ENCODE peak calls at places on chromosome 20, in four cellular contexts. One of them, this sample, is unnamed.

GRCh38 chr20:37711987-37712961 is 18.4 kb downstream of the CTNNBL1 start:
- DNase-seq in tibial nerve: no peak
- DNase-seq in ovary: no peak
- DNase-seq in Peyer's patch: no peak
- DNase-seq in this sample: no peak

GRCh38 chr20:5779071-5779470 is 28.9 kb downstream of the SHLD1 start:
- DNase-seq in ovary: no peak
- DNase-seq in Peyer's patch: no peak
- DNase-seq in tibial nerve: no peak
- DNase-seq in this sample: no peak

GRCh38 chr20:25487306-25487705 is 79.8 kb downstream of the GINS1 start:
- DNase-seq in Peyer's patch: no peak
- DNase-seq in tibial nerve: no peak
- DNase-seq in ovary: no peak
- DNase-seq in this sample: no peak

GRCh38 chr20:50368813-50369224 is 141.4 kb upstream of the PTPN1 start:
- DNase-seq in tibial nerve: no peak
- DNase-seq in Peyer's patch: no peak
- DNase-seq in ovary: no peak
- DNase-seq in this sample: no peak

GRCh38 chr20:17466641-17467040 is 64.5 kb downstream of the BFSP1 start:
- DNase-seq in tibial nerve: no peak
- DNase-seq in ovary: no peak
- DNase-seq in Peyer's patch: no peak
- DNase-seq in this sample: no peak

GRCh38 chr20:57260959-57261357 is 5.5 kb downstream of the BMP7 start:
- DNase-seq in Peyer's patch: no peak
- DNase-seq in tibial nerve: no peak
- DNase-seq in ovary: no peak
- DNase-seq in this sample: no peak

GRCh38 chr20:22984611-22985010 is 50.5 kb upstream of the SSTR4 start:
- DNase-seq in tibial nerve: no peak
- DNase-seq in ovary: no peak
- DNase-seq in Peyer's patch: no peak
- DNase-seq in this sample: no peak

GRCh38 chr20:51529027-51529749 is 13.3 kb downstream of the NFATC2 start:
- DNase-seq in tibial nerve: no peak
- DNase-seq in Peyer's patch: peak; percentile 44
- DNase-seq in ovary: no peak
- DNase-seq in this sample: no peak

GRCh38 chr20:9218412-9219001 is 149.6 kb downstream of the PLCB4 start:
- DNase-seq in Peyer's patch: no peak
- DNase-seq in tibial nerve: no peak
- DNase-seq in ovary: no peak
- DNase-seq in this sample: no peak

GRCh38 chr20:61166324-61166723 is 85.7 kb upstream of the CDH4 start:
- DNase-seq in tibial nerve: no peak
- DNase-seq in ovary: no peak
- DNase-seq in Peyer's patch: no peak
- DNase-seq in this sample: no peak

GRCh38 chr20:59723607-59724456 is 119.5 kb downstream of the PHACTR3 start:
- DNase-seq in tibial nerve: no peak
- DNase-seq in Peyer's patch: no peak
- DNase-seq in ovary: no peak
- DNase-seq in this sample: no peak

GRCh38 chr20:57957397-57958049 is 247.7 kb upstream of the PMEPA1 start:
- DNase-seq in Peyer's patch: no peak
- DNase-seq in tibial nerve: no peak
- DNase-seq in ovary: no peak
- DNase-seq in this sample: no peak

GRCh38 chr20:3282271-3283221 is 43.6 kb upstream of the SLC4A11 start:
- DNase-seq in tibial nerve: no peak
- DNase-seq in ovary: no peak
- DNase-seq in Peyer's patch: no peak
- DNase-seq in this sample: no peak

GRCh38 chr20:2800590-2801458 is at the start of gene CPXM1:
- DNase-seq in tibial nerve: no peak
- DNase-seq in ovary: no peak
- DNase-seq in Peyer's patch: no peak
- DNase-seq in this sample: peak; percentile 69

GRCh38 chr20:37162674-37163073 is 16.5 kb upstream of the RPN2 start:
- DNase-seq in ovary: no peak
- DNase-seq in Peyer's patch: no peak
- DNase-seq in tibial nerve: no peak
- DNase-seq in this sample: no peak

GRCh38 chr20:1307571-1307971 is 21.4 kb downstream of the SDCBP2 start:
- DNase-seq in tibial nerve: no peak
- DNase-seq in ovary: no peak
- DNase-seq in Peyer's patch: no peak
- DNase-seq in this sample: no peak

GRCh38 chr20:7714549-7714948 is 225.7 kb downstream of the HAO1 start:
- DNase-seq in tibial nerve: no peak
- DNase-seq in ovary: no peak
- DNase-seq in Peyer's patch: no peak
- DNase-seq in this sample: no peak

GRCh38 chr20:61757-62156 is 25.7 kb upstream of the DEFB125 start:
- DNase-seq in Peyer's patch: no peak
- DNase-seq in ovary: no peak
- DNase-seq in tibial nerve: no peak
- DNase-seq in this sample: no peak

GRCh38 chr20:25495189-25495824 is 87.8 kb downstream of the GINS1 start:
- DNase-seq in ovary: no peak
- DNase-seq in tibial nerve: no peak
- DNase-seq in Peyer's patch: no peak
- DNase-seq in this sample: no peak

GRCh38 chr20:5870462-5871021 is 79.8 kb downstream of the TRMT6 start:
- DNase-seq in tibial nerve: no peak
- DNase-seq in Peyer's patch: no peak
- DNase-seq in ovary: no peak
- DNase-seq in this sample: no peak

GRCh38 chr20:859661-860294 is 26.3 kb downstream of the FAM110A start:
- DNase-seq in ovary: no peak
- DNase-seq in tibial nerve: no peak
- DNase-seq in Peyer's patch: no peak
- DNase-seq in this sample: no peak

GRCh38 chr20:17662333-17663039 is 19.6 kb downstream of the RRBP1 start:
- DNase-seq in Peyer's patch: no peak
- DNase-seq in tibial nerve: peak; percentile 75
- DNase-seq in ovary: peak; percentile 30
- DNase-seq in this sample: no peak

GRCh38 chr20:56554869-56555268 is 21.8 kb downstream of the FAM209B start:
- DNase-seq in tibial nerve: peak; percentile 23
- DNase-seq in ovary: no peak
- DNase-seq in Peyer's patch: no peak
- DNase-seq in this sample: no peak

GRCh38 chr20:17571153-17571527 is 1.3 kb downstream of the DSTN start:
- DNase-seq in Peyer's patch: no peak
- DNase-seq in ovary: no peak
- DNase-seq in tibial nerve: no peak
- DNase-seq in this sample: no peak

GRCh38 chr20:39103732-39104131 is 141.6 kb downstream of the DHX35 start:
- DNase-seq in Peyer's patch: no peak
- DNase-seq in ovary: no peak
- DNase-seq in tibial nerve: no peak
- DNase-seq in this sample: no peak
- TF ChIP-seq CTCF in Peyer's patch: no peak
- TF ChIP-seq CTCF in ovary: no peak
- TF ChIP-seq CTCF in tibial nerve: no peak
- TF ChIP-seq CTCF in this sample: no peak

GRCh38 chr20:62652051-62652893 is 10.0 kb downstream of the SLCO4A1 start:
- DNase-seq in ovary: peak; percentile 95
- DNase-seq in Peyer's patch: peak; percentile 93
- DNase-seq in tibial nerve: peak; percentile 97
- DNase-seq in this sample: peak; percentile 97
- TF ChIP-seq POLR2A in ovary: peak; percentile 53
- TF ChIP-seq POLR2A in Peyer's patch: peak; percentile 93
- TF ChIP-seq POLR2A in tibial nerve: peak; percentile 63
- TF ChIP-seq POLR2A in this sample: no peak

GRCh38 chr20:36055145-36055544 is 86.8 kb downstream of the CNBD2 start:
- DNase-seq in ovary: no peak
- DNase-seq in tibial nerve: no peak
- DNase-seq in Peyer's patch: no peak
- DNase-seq in this sample: no peak

GRCh38 chr20:36052117-36052513 is 83.7 kb downstream of the CNBD2 start:
- DNase-seq in ovary: no peak
- DNase-seq in Peyer's patch: no peak
- DNase-seq in tibial nerve: no peak
- DNase-seq in this sample: no peak

GRCh38 chr20:36050436-36051317 is 82.3 kb downstream of the CNBD2 start:
- DNase-seq in Peyer's patch: peak; percentile 95
- DNase-seq in ovary: peak; percentile 94
- DNase-seq in tibial nerve: peak; percentile 88
- DNase-seq in this sample: peak; percentile 89

GRCh38 chr20:36051318-36052116 is 83.1 kb downstream of the CNBD2 start:
- DNase-seq in tibial nerve: no peak
- DNase-seq in Peyer's patch: no peak
- DNase-seq in ovary: no peak
- DNase-seq in this sample: no peak
- H3K4me3 ChIP-seq in tibial nerve: peak overlapping the region; percentile 99
- H3K4me3 ChIP-seq in Peyer's patch: peak overlapping the region; percentile 97
- H3K4me3 ChIP-seq in ovary: peak overlapping the region; percentile 93
- H3K4me3 ChIP-seq in this sample: no peak overlapping the region

DNA sequence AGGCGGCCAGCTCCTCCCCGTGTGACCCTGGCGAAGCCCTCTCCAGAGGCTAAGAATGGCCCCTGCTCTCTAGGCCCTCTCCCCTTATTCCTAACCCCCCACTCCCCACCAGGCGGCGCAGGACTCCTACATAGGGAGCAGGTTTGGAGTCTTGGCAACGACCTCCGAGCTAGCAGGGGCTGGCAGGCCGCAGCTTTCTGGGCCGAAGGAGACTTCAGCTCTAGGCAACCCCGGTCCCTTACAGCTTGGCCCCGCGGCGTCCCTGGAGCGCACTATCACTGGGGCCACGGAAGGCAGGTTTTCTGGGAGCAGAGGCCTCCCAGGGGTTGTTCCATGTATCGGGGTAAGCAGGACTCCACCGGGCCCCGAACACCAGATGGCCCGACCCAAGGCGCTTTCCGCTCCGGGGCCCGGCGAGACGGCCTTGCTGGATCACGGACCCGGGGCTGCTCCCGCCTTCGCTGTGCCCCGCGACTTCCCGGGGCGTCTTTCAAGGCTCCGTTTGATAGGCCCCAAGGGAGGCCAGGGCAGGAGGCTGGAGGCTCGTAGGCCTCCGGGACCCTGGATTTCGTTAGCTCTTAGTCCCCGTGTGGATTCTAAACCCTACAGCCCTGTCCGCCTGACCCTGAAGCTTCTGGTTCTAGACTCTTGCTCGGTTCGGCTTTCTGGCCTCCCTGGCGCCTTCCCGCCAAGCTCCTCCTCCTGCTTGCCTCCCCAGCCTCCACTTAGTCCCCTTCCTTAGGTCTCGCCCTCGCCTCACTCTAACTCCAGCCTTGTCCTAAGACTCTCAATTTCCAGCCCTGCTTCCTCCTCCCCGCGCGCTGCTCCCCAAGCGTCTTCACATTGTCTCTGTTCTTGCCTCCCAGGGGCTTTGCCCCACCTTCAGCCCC is 1.9 kb downstream of the SLC32A1 start:
- DNase-seq in tibial nerve: no peak
- DNase-seq in ovary: peak; percentile 46
- DNase-seq in Peyer's patch: peak; percentile 64
- DNase-seq in this sample: no peak
- TF ChIP-seq CTCF in tibial nerve: no peak
- TF ChIP-seq CTCF in ovary: no peak
- TF ChIP-seq CTCF in Peyer's patch: peak; percentile 14
- TF ChIP-seq CTCF in this sample: no peak

GRCh38 chr20:63697357-63697867 is 960 bp downstream of the TNFRSF6B start:
- DNase-seq in Peyer's patch: no peak
- DNase-seq in ovary: peak; percentile 42
- DNase-seq in tibial nerve: no peak
- DNase-seq in this sample: peak; percentile 76
- TF ChIP-seq POLR2A in Peyer's patch: no peak
- TF ChIP-seq POLR2A in ovary: no peak
- TF ChIP-seq POLR2A in tibial nerve: no peak
- TF ChIP-seq POLR2A in this sample: no peak

GRCh38 chr20:53677447-53678314 is 84.0 kb upstream of the ZNF217 start:
- DNase-seq in Peyer's patch: no peak
- DNase-seq in ovary: no peak
- DNase-seq in tibial nerve: peak; percentile 48
- DNase-seq in this sample: peak; percentile 79
- H3K4me3 ChIP-seq in Peyer's patch: peak overlapping the region; percentile 10
- H3K4me3 ChIP-seq in ovary: no peak overlapping the region
- H3K4me3 ChIP-seq in tibial nerve: no peak overlapping the region
- H3K4me3 ChIP-seq in this sample: no peak overlapping the region

GRCh38 chr20:11755071-11755881 is 162.4 kb upstream of the BTBD3 start:
- DNase-seq in ovary: no peak
- DNase-seq in Peyer's patch: no peak
- DNase-seq in tibial nerve: no peak
- DNase-seq in this sample: no peak
- TF ChIP-seq CTCF in ovary: no peak
- TF ChIP-seq CTCF in Peyer's patch: no peak
- TF ChIP-seq CTCF in tibial nerve: no peak
- TF ChIP-seq CTCF in this sample: no peak

GRCh38 chr20:48760403-48760889 is 67.4 kb downstream of the PREX1 start:
- DNase-seq in ovary: no peak
- DNase-seq in tibial nerve: no peak
- DNase-seq in Peyer's patch: peak; percentile 84
- DNase-seq in this sample: no peak
- TF ChIP-seq POLR2A in ovary: no peak
- TF ChIP-seq POLR2A in tibial nerve: no peak
- TF ChIP-seq POLR2A in Peyer's patch: no peak
- TF ChIP-seq POLR2A in this sample: no peak

GRCh38 chr20:63254237-63254535 is at the start of gene NKAIN4:
- DNase-seq in Peyer's patch: no peak
- DNase-seq in tibial nerve: no peak
- DNase-seq in ovary: no peak
- DNase-seq in this sample: no peak
- H3K4me3 ChIP-seq in Peyer's patch: no peak within 1 kb of the TSS
- H3K4me3 ChIP-seq in tibial nerve: peak within 1 kb of the TSS; percentile 22
- H3K4me3 ChIP-seq in ovary: no peak within 1 kb of the TSS
- H3K4me3 ChIP-seq in this sample: no peak within 1 kb of the TSS

DNA sequence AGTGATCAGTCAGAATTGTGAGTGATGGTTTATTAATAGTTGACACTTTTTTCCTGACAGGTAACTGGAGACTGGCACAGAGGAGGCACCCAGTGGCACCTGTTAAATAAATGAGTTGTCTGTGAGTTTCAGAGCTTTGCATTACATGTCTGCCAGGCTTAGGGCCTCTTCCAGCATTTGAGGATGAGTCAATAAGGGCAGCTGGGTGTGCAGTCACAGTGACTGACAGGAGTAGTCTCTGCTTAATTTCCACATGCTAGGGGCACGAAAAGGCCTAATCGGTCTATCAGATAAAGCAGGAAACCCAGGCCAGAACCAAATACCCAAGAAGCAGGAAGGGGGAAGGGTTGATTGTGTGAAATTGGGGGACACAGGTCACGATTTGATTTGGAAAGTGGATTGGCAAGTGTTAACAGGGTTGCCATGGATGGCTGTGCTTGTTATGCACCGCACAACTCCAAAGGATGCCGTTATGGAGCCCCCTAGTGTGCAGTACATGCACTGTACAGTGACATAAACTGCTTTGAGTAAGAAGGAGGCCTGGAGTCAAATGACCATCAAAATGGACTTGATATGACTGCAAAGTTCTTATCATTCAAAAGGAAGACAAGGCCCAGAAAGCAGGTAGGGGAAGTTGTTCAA is 111.9 kb upstream of the GGTLC1 start:
- DNase-seq in Peyer's patch: peak; percentile 19
- DNase-seq in tibial nerve: peak; percentile 47
- DNase-seq in ovary: no peak
- DNase-seq in this sample: peak; percentile 85
- TF ChIP-seq CTCF in Peyer's patch: peak; percentile 44
- TF ChIP-seq CTCF in tibial nerve: peak; percentile 48
- TF ChIP-seq CTCF in ovary: no peak
- TF ChIP-seq CTCF in this sample: peak; percentile 13